ENCODE peak calls at places on chromosomes 3 and 15, in ten cellular contexts. Q, P, C, H, E, R, K, M, I and A are unnamed samples.
A peak's percentile ranks its signal among the peaks of the same experiment; 100 is the strongest.

GRCh38 chr15:31344824-31345605 is 18.4 kb downstream of the KLF13 start:
- DNase-seq in R (no peak), I (no peak), K (no peak), Q (no peak), P (no peak), H (peak; percentile 57), M (no peak), C (no peak), E (no peak), A (no peak)

GRCh38 chr15:45550436-45550835 is 27.9 kb upstream of the SLC30A4 start:
- DNase-seq in M (no peak), C (no peak), Q (no peak), E (no peak), P (no peak), R (no peak), I (no peak), H (no peak), K (no peak), A (no peak)

GRCh38 chr15:66298803-66299251 is 5.5 kb downstream of the DIS3L start:
- DNase-seq in Q (no peak), P (no peak), E (no peak), R (no peak), H (no peak), M (no peak), I (no peak), C (no peak), K (no peak), A (peak; percentile 64)

GRCh38 chr3:140563206-140563605 is 114.7 kb upstream of the TRIM42 start:
- DNase-seq in H (no peak), C (no peak), E (no peak), M (no peak), K (no peak), P (no peak), R (no peak), Q (no peak), I (no peak), A (no peak)

GRCh38 chr15:59205839-59206622 is 612 bp upstream of the LDHAL6B start:
- DNase-seq in C (no peak), E (no peak), R (no peak), Q (no peak), M (no peak), H (no peak), I (no peak), K (no peak), P (no peak), A (no peak)

GRCh38 chr3:132405609-132406299 is 11.5 kb upstream of the DNAJC13 start:
- DNase-seq in I (no peak), E (no peak), R (no peak), H (peak; percentile 16), K (no peak), P (no peak), M (no peak), Q (no peak), C (no peak), A (no peak)

GRCh38 chr3:40782086-40782721 is 257.4 kb downstream of the ZNF621 start:
- DNase-seq in Q (no peak), R (no peak), K (no peak), I (no peak), E (no peak), M (no peak), H (peak; percentile 47), C (no peak), P (peak; percentile 30), A (no peak)

GRCh38 chr15:85100186-85100937 is 118.7 kb downstream of the PDE8A start:
- DNase-seq in K (no peak), C (no peak), Q (no peak), H (peak; percentile 15), R (peak; percentile 68), M (no peak), I (peak; percentile 23), E (no peak), P (no peak), A (no peak)

GRCh38 chr15:42798802-42799201 is 61.9 kb upstream of the CDAN1 start:
- DNase-seq in H (no peak), I (no peak), E (no peak), K (no peak), R (no peak), Q (no peak), C (no peak), M (no peak), P (no peak), A (no peak)

GRCh38 chr15:64006642-64007041 is 39.6 kb downstream of the DAPK2 start:
- DNase-seq in P (no peak), I (peak; percentile 37), K (no peak), C (no peak), H (no peak), R (no peak), M (no peak), Q (no peak), E (no peak), A (no peak)

GRCh38 chr15:35019401-35020327 is 31.6 kb upstream of the ZNF770 start:
- DNase-seq in Q (no peak), R (no peak), C (no peak), I (no peak), P (peak; percentile 22), H (no peak), E (no peak), K (no peak), M (no peak), A (no peak)

GRCh38 chr3:136106101-136106500 is 90.0 kb downstream of the MSL2 start:
- DNase-seq in C (no peak), Q (no peak), E (no peak), P (no peak), K (no peak), R (no peak), M (no peak), H (no peak), I (no peak), A (no peak)

GRCh38 chr3:170360916-170361315 is 3.4 kb downstream of the SKIL start:
- DNase-seq in C (no peak), I (no peak), E (no peak), K (no peak), R (no peak), H (no peak), P (no peak), Q (no peak), M (no peak), A (no peak)

GRCh38 chr3:100340527-100340926 is 6.0 kb downstream of the NIT2 start:
- DNase-seq in I (no peak), K (no peak), C (no peak), H (no peak), P (no peak), Q (no peak), R (no peak), M (no peak), E (no peak), A (no peak)

GRCh38 chr15:77409259-77410156 is 10.4 kb downstream of the PEAK1 start:
- DNase-seq in E (no peak), H (peak; percentile 48), I (no peak), C (no peak), K (no peak), M (no peak), P (no peak), Q (peak; percentile 57), R (no peak), A (no peak)

GRCh38 chr3:111864821-111865656 is 6.0 kb downstream of the PHLDB2 start:
- DNase-seq in R (no peak), C (no peak), E (peak; percentile 25), I (no peak), K (no peak), P (peak; percentile 34), H (no peak), M (no peak), Q (no peak), A (no peak)

GRCh38 chr15:57586661-57587404 is 4.9 kb upstream of the MYZAP start:
- DNase-seq in E (no peak), I (no peak), P (no peak), R (no peak), Q (no peak), C (no peak), K (no peak), M (no peak), H (peak; percentile 8), A (no peak)